ENCODE peak calls at places on chromosomes 3 and 15, in six cellular contexts. One of them, this sample, is unnamed. For H3K4me1, the result is how much of the 10 kb centered on the place peaks cover.

GRCh38 chr3:152105446-152105845 is 163.3 kb upstream of the MBNL1 start:
- DNase-seq in sigmoid colon: no peak
- DNase-seq in PC-3: no peak
- DNase-seq in Peyer's patch: no peak
- DNase-seq in tibial nerve: no peak
- DNase-seq in mammary epithelial cell: no peak
- DNase-seq in this sample: peak

GRCh38 chr3:106093616-106094015 is 224.8 kb upstream of the CBLB start:
- DNase-seq in sigmoid colon: no peak
- DNase-seq in PC-3: peak
- DNase-seq in Peyer's patch: no peak
- DNase-seq in tibial nerve: no peak
- DNase-seq in mammary epithelial cell: no peak
- DNase-seq in this sample: no peak

GRCh38 chr15:91855684-91856553 is 2.4 kb downstream of the SLCO3A1 start:
- DNase-seq in sigmoid colon: no peak
- DNase-seq in PC-3: peak
- DNase-seq in Peyer's patch: no peak
- DNase-seq in tibial nerve: no peak
- DNase-seq in mammary epithelial cell: peak
- DNase-seq in this sample: no peak

GRCh38 chr3:9028134-9028533 is 64.9 kb upstream of the RAD18 start:
- DNase-seq in sigmoid colon: peak
- DNase-seq in PC-3: no peak
- DNase-seq in Peyer's patch: peak
- DNase-seq in tibial nerve: peak
- DNase-seq in mammary epithelial cell: no peak
- DNase-seq in this sample: peak

GRCh38 chr15:45448066-45448510 is 69.7 kb upstream of the GATM start:
- DNase-seq in sigmoid colon: no peak
- DNase-seq in PC-3: peak
- DNase-seq in Peyer's patch: no peak
- DNase-seq in tibial nerve: no peak
- DNase-seq in mammary epithelial cell: peak
- DNase-seq in this sample: no peak

GRCh38 chr3:154844863-154845262 is 235.3 kb upstream of the MME start:
- DNase-seq in sigmoid colon: no peak
- DNase-seq in PC-3: no peak
- DNase-seq in Peyer's patch: no peak
- DNase-seq in tibial nerve: no peak
- DNase-seq in mammary epithelial cell: no peak
- DNase-seq in this sample: no peak

GRCh38 chr15:56524915-56525314 is 60.0 kb upstream of the MNS1 start:
- DNase-seq in sigmoid colon: no peak
- DNase-seq in PC-3: no peak
- DNase-seq in Peyer's patch: no peak
- DNase-seq in tibial nerve: no peak
- DNase-seq in mammary epithelial cell: peak
- DNase-seq in this sample: peak

GRCh38 chr3:113659121-113659531 is 37.3 kb downstream of the USF3 start:
- DNase-seq in sigmoid colon: no peak
- DNase-seq in PC-3: no peak
- DNase-seq in Peyer's patch: no peak
- DNase-seq in tibial nerve: no peak
- DNase-seq in mammary epithelial cell: no peak
- DNase-seq in this sample: no peak

GRCh38 chr3:52350981-52351761 is 35.1 kb downstream of the DNAH1 start:
- DNase-seq in sigmoid colon: no peak
- DNase-seq in PC-3: no peak
- DNase-seq in Peyer's patch: no peak
- DNase-seq in tibial nerve: no peak
- DNase-seq in mammary epithelial cell: no peak
- DNase-seq in this sample: no peak

GRCh38 chr15:40239671-40240618 is 1.1 kb downstream of the PAK6 start:
- DNase-seq in sigmoid colon: peak
- DNase-seq in PC-3: peak
- DNase-seq in Peyer's patch: peak
- DNase-seq in tibial nerve: no peak
- DNase-seq in mammary epithelial cell: peak
- DNase-seq in this sample: no peak

GRCh38 chr3:79018671-79019136 is 749.1 kb downstream of the ROBO1 start:
- DNase-seq in sigmoid colon: peak
- DNase-seq in PC-3: peak
- DNase-seq in Peyer's patch: peak
- DNase-seq in tibial nerve: peak
- DNase-seq in mammary epithelial cell: peak
- DNase-seq in this sample: peak

GRCh38 chr3:131421301-131421700 is 39.7 kb downstream of the NUDT16 start:
- DNase-seq in sigmoid colon: no peak
- DNase-seq in PC-3: no peak
- DNase-seq in Peyer's patch: no peak
- DNase-seq in tibial nerve: no peak
- DNase-seq in mammary epithelial cell: no peak
- DNase-seq in this sample: no peak

GRCh38 chr15:67185621-67186225 is 68.7 kb downstream of the AAGAB start:
- DNase-seq in sigmoid colon: no peak
- DNase-seq in PC-3: no peak
- DNase-seq in Peyer's patch: peak
- DNase-seq in tibial nerve: no peak
- DNase-seq in mammary epithelial cell: peak
- DNase-seq in this sample: peak

GRCh38 chr15:74316116-74316515 is 51.3 kb downstream of the CYP11A1 start:
- DNase-seq in sigmoid colon: no peak
- DNase-seq in PC-3: no peak
- DNase-seq in Peyer's patch: no peak
- DNase-seq in tibial nerve: no peak
- DNase-seq in mammary epithelial cell: no peak
- DNase-seq in this sample: no peak
- H3K4me1 ChIP-seq in sigmoid colon: under half
- H3K4me1 ChIP-seq in PC-3: under half
- H3K4me1 ChIP-seq in Peyer's patch: under half
- H3K4me1 ChIP-seq in tibial nerve: under half
- H3K4me1 ChIP-seq in mammary epithelial cell: under half
- H3K4me1 ChIP-seq in this sample: under half

DNA sequence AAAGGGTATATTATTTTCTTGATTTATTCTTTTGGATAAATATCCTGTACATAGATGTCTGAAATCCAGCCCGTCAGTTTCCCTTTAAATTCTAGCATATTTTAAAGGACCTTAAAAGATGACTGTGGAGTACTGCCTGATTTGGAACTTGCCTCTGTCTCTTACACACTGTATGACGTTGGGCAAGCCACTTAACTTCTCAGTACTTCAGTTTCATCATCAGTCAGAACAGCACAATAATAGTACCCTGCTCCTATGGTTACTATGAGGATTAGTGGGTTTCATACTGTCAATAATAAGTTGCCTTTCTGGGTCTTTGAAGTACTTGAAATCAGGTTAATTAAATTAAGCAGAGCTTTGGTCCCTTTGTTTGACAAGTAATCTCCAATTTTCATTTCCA is 374.3 kb downstream of the TIGIT start:
- DNase-seq in sigmoid colon: no peak
- DNase-seq in PC-3: no peak
- DNase-seq in Peyer's patch: no peak
- DNase-seq in tibial nerve: no peak
- DNase-seq in mammary epithelial cell: no peak
- DNase-seq in this sample: peak
- TF ChIP-seq CTCF in sigmoid colon: no peak
- TF ChIP-seq CTCF in PC-3: no peak
- TF ChIP-seq CTCF in Peyer's patch: no peak
- TF ChIP-seq CTCF in tibial nerve: no peak
- TF ChIP-seq CTCF in mammary epithelial cell: no peak
- TF ChIP-seq CTCF in this sample: no peak

DNA sequence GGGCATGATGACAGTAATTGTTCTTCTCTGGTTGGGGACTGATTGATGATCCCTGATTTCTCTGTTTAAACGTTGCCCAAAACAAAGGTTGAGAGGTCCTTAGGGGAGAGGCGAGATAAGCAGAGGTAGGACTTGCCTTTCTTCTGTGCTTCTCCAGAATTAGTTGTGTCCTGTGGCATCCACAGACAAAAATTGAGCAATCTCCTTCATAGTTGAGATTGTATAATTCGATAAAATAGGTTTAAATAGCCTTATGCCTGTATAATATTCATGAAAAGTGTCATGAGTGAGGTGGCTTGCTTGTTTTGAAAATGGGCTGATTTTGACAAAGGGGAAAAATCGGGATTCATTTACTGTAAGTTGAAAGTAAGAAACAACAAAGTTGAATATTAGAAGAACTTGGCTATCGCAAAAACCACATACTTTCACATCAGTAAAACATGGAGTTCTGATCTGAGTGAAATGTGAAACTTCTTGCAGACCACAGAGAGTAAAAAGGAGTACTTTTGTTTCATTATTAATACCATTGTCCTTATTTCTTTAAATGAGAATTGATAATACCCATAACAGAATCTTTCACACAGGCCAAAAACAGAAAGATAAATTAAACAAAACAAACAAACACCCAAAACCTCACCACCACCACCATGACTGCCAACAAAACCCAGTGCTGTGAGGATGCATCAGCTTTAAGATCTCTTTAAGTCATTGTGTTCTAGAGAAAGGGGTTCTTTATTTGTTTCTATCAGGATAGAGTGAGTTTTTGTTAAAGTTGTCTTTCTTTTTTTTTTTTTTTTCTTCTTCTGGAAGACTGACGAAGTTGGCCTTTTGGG is 155.7 kb downstream of the LPP start:
- DNase-seq in sigmoid colon: no peak
- DNase-seq in PC-3: no peak
- DNase-seq in Peyer's patch: no peak
- DNase-seq in tibial nerve: no peak
- DNase-seq in mammary epithelial cell: no peak
- DNase-seq in this sample: no peak
- H3K27ac ChIP-seq in sigmoid colon: peak
- H3K27ac ChIP-seq in PC-3: no peak
- H3K27ac ChIP-seq in Peyer's patch: no peak
- H3K27ac ChIP-seq in tibial nerve: no peak
- H3K27ac ChIP-seq in mammary epithelial cell: no peak
- H3K27ac ChIP-seq in this sample: no peak

DNA sequence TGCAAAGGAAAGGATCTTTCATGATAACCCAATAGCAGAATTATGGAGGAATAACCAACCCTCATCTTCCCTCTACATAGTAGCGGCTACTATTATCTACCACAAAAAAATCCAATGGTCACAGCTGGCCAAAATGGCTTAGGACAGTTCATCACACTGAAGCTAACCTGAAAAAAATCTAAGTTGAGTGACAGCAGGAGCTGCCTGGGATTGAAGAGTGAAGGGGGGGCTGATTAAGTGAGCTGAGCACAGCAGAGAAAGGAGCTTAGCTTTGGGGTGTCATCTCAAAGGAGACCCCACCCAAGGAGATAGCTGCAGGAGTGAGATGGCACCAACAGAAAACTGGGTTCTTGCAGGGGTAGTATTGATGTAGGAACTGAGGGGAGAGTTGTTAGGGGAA is 33.6 kb downstream of the CCNL1 start:
- DNase-seq in sigmoid colon: no peak
- DNase-seq in PC-3: no peak
- DNase-seq in Peyer's patch: no peak
- DNase-seq in tibial nerve: no peak
- DNase-seq in mammary epithelial cell: no peak
- DNase-seq in this sample: no peak
- H3K4me1 ChIP-seq in sigmoid colon: under half
- H3K4me1 ChIP-seq in PC-3: half or more
- H3K4me1 ChIP-seq in Peyer's patch: under half
- H3K4me1 ChIP-seq in tibial nerve: under half
- H3K4me1 ChIP-seq in mammary epithelial cell: half or more
- H3K4me1 ChIP-seq in this sample: under half

GRCh38 chr15:29818141-29818540 is 4.1 kb downstream of the TJP1 start:
- DNase-seq in sigmoid colon: no peak
- DNase-seq in PC-3: peak
- DNase-seq in Peyer's patch: no peak
- DNase-seq in tibial nerve: no peak
- DNase-seq in mammary epithelial cell: no peak
- DNase-seq in this sample: no peak

GRCh38 chr15:29812384-29812694 is 9.9 kb downstream of the TJP1 start:
- DNase-seq in sigmoid colon: no peak
- DNase-seq in PC-3: peak
- DNase-seq in Peyer's patch: no peak
- DNase-seq in tibial nerve: no peak
- DNase-seq in mammary epithelial cell: peak
- DNase-seq in this sample: peak

GRCh38 chr15:29815705-29816042 is 6.6 kb downstream of the TJP1 start:
- DNase-seq in sigmoid colon: no peak
- DNase-seq in PC-3: no peak
- DNase-seq in Peyer's patch: no peak
- DNase-seq in tibial nerve: no peak
- DNase-seq in mammary epithelial cell: no peak
- DNase-seq in this sample: no peak

GRCh38 chr15:29813009-29813408 is 9.3 kb downstream of the TJP1 start:
- DNase-seq in sigmoid colon: no peak
- DNase-seq in PC-3: peak
- DNase-seq in Peyer's patch: no peak
- DNase-seq in tibial nerve: no peak
- DNase-seq in mammary epithelial cell: peak
- DNase-seq in this sample: no peak

DNA sequence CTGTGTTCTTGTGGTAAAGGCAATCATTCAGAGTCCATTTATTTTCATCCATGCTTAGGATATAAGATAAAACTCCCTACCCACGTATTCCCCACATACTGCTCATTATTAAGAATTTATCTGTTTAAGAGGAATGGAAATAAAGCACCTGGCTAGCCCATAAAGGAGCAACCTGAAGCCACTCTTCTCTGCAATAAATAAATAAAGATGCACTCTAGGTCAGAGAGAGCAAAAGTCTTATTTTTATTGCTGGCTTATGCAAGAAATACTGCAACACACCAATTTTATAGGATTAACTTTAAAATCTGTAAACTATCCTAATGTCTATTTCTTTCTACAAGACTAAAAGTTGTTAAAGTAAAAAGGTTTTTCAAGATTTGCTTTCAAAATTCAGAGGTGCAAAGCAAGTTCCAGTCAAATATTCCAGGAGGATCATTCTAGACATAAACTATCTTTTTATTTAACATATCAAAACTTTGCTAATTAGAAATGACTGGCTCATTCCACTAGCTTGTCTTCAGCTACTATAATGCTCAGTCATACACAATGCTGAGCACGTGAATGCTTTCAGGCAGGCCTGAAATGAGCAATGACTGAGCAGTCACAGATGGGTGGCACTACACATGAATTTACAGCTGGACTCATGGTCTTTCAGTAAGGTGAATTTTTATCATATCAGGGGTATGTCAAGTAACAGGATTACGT is 7.1 kb downstream of the TJP1 start:
- DNase-seq in sigmoid colon: no peak
- DNase-seq in PC-3: peak
- DNase-seq in Peyer's patch: no peak
- DNase-seq in tibial nerve: no peak
- DNase-seq in mammary epithelial cell: peak
- DNase-seq in this sample: peak
- TF ChIP-seq CTCF in sigmoid colon: no peak
- TF ChIP-seq CTCF in PC-3: no peak
- TF ChIP-seq CTCF in Peyer's patch: no peak
- TF ChIP-seq CTCF in tibial nerve: no peak
- TF ChIP-seq CTCF in mammary epithelial cell: no peak
- TF ChIP-seq CTCF in this sample: no peak

GRCh38 chr15:49023354-49023753 is 22.9 kb downstream of the SECISBP2L start:
- DNase-seq in sigmoid colon: no peak
- DNase-seq in PC-3: no peak
- DNase-seq in Peyer's patch: no peak
- DNase-seq in tibial nerve: no peak
- DNase-seq in mammary epithelial cell: no peak
- DNase-seq in this sample: no peak
- H3K27ac ChIP-seq in sigmoid colon: no peak
- H3K27ac ChIP-seq in PC-3: no peak
- H3K27ac ChIP-seq in Peyer's patch: no peak
- H3K27ac ChIP-seq in tibial nerve: no peak
- H3K27ac ChIP-seq in mammary epithelial cell: no peak
- H3K27ac ChIP-seq in this sample: no peak

GRCh38 chr15:96324900-96325299 is 5.6 kb upstream of the NR2F2 start:
- DNase-seq in sigmoid colon: no peak
- DNase-seq in PC-3: no peak
- DNase-seq in Peyer's patch: no peak
- DNase-seq in tibial nerve: no peak
- DNase-seq in mammary epithelial cell: no peak
- DNase-seq in this sample: peak
- H3K4me1 ChIP-seq in sigmoid colon: under half
- H3K4me1 ChIP-seq in PC-3: under half
- H3K4me1 ChIP-seq in Peyer's patch: under half
- H3K4me1 ChIP-seq in tibial nerve: under half
- H3K4me1 ChIP-seq in mammary epithelial cell: under half
- H3K4me1 ChIP-seq in this sample: under half

This sample was measured in fibroblast of lung.